ENCODE peak calls at places on chromosomes 1 and 21, in eight cellular contexts. W, M, Q, Y, T, S, D and P are unnamed samples.

GRCh38 chr1:182680901-182681300 is 3.5 kb downstream of the RGS8 start:
- DNase-seq in W (peak; percentile 26), D (no peak), S (no peak), M (no peak), Q (no peak), T (no peak), Y (no peak), P (no peak)

GRCh38 chr1:27137022-27137542 is 17.8 kb downstream of the SLC9A1 start:
- DNase-seq in T (peak; percentile 51), M (peak; percentile 67), S (peak; percentile 74), Q (no peak), D (no peak), W (no peak), Y (no peak), P (peak; percentile 76)

GRCh38 chr1:42173961-42174715 is 9.6 kb upstream of the GUCA2A start:
- DNase-seq in D (no peak), M (no peak), Q (no peak), Y (no peak), S (no peak), W (no peak), T (no peak), P (no peak)

GRCh38 chr1:86389315-86389714 is 6.8 kb downstream of the ODF2L start:
- DNase-seq in M (no peak), D (no peak), W (no peak), Q (no peak), S (no peak), T (no peak), Y (no peak), P (no peak)

GRCh38 chr1:23478896-23479790 is 4.8 kb downstream of the ASAP3 start:
- DNase-seq in D (no peak), M (peak; percentile 38), W (peak; percentile 50), S (peak; percentile 86), Q (peak; percentile 74), T (peak; percentile 85), Y (peak; percentile 84), P (peak; percentile 86)

GRCh38 chr1:84611796-84612195 is 37.6 kb upstream of the CTBS start:
- DNase-seq in Q (no peak), S (no peak), D (no peak), Y (no peak), M (no peak), W (no peak), T (no peak), P (no peak)

GRCh38 chr21:42263591-42264131 is 44.7 kb downstream of the ABCG1 start:
- DNase-seq in Y (no peak), W (no peak), D (no peak), M (no peak), S (no peak), T (peak; percentile 43), Q (no peak), P (peak; percentile 76)

GRCh38 chr1:38612956-38613355 is 246.6 kb downstream of the RRAGC start:
- DNase-seq in Y (no peak), D (no peak), S (no peak), Q (no peak), M (no peak), T (no peak), W (no peak), P (no peak)

GRCh38 chr1:20999525-21000244 is 177.0 kb downstream of the EIF4G3 start:
- DNase-seq in W (no peak), Q (no peak), D (no peak), S (no peak), Y (no peak), M (no peak), T (no peak), P (no peak)

GRCh38 chr1:159867322-159868064 is 5.0 kb upstream of the VSIG8 start:
- DNase-seq in Y (no peak), Q (peak; percentile 52), M (peak; percentile 87), D (no peak), T (no peak), W (no peak), S (peak; percentile 84), P (no peak)

GRCh38 chr1:65165269-65166002 is 17.4 kb downstream of the AK4 start:
- DNase-seq in M (no peak), W (no peak), Q (no peak), D (no peak), T (no peak), S (no peak), Y (peak; percentile 66), P (no peak)

GRCh38 chr1:169574336-169574735 is 11.9 kb downstream of the F5 start:
- DNase-seq in S (no peak), Q (no peak), W (no peak), T (no peak), M (no peak), Y (no peak), D (no peak), P (no peak)

GRCh38 chr21:42863504-42863870 is 15.9 kb downstream of the WDR4 start:
- DNase-seq in W (no peak), Q (no peak), M (no peak), Y (no peak), S (no peak), D (no peak), T (no peak), P (no peak)

GRCh38 chr21:44407493-44407892 is 47.8 kb upstream of the LRRC3 start:
- DNase-seq in M (no peak), Q (no peak), T (no peak), Y (peak; percentile 8), W (no peak), S (no peak), D (no peak), P (no peak)

GRCh38 chr1:151289991-151290708 is 8.1 kb downstream of the ZNF687 start:
- DNase-seq in Q (no peak), D (no peak), M (no peak), T (no peak), S (no peak), Y (no peak), W (no peak), P (no peak)

GRCh38 chr21:34912022-34912933 is 136.8 kb downstream of the RUNX1 start:
- DNase-seq in W (no peak), Y (no peak), Q (no peak), T (no peak), M (no peak), D (no peak), S (no peak), P (no peak)

GRCh38 chr1:203031467-203031866 is 5.2 kb downstream of the PPFIA4 start:
- DNase-seq in M (no peak), D (no peak), Y (no peak), S (no peak), W (no peak), Q (no peak), T (no peak), P (no peak)

GRCh38 chr1:26858891-26859630 is 3.9 kb upstream of the SFN start:
- DNase-seq in T (no peak), M (no peak), D (no peak), Y (no peak), S (no peak), W (no peak), Q (no peak), P (no peak)

GRCh38 chr21:43978060-43978459 is 34.0 kb upstream of the TRAPPC10 start:
- DNase-seq in T (no peak), D (no peak), Q (no peak), S (no peak), Y (no peak), W (no peak), M (no peak), P (no peak)

GRCh38 chr21:23638131-23638530 is 1969.2 kb downstream of the MRPL39 start:
- DNase-seq in T (no peak), M (no peak), Y (no peak), Q (no peak), W (no peak), D (no peak), S (no peak), P (no peak)

GRCh38 chr21:26563977-26564503 is 9.0 kb downstream of the CYYR1 start:
- DNase-seq in Y (no peak), W (no peak), T (no peak), M (no peak), S (no peak), Q (no peak), D (no peak), P (no peak)

GRCh38 chr21:17590443-17590842 is 22.3 kb downstream of the BTG3 start:
- DNase-seq in Q (no peak), Y (no peak), M (no peak), W (no peak), T (no peak), S (no peak), D (no peak), P (no peak)

GRCh38 chr1:112872551-112872962 is 83.4 kb downstream of the SLC16A1 start:
- DNase-seq in W (no peak), Q (no peak), D (no peak), T (no peak), Y (no peak), M (no peak), S (no peak), P (no peak)
- H3K27ac ChIP-seq in W (no peak overlapping the region), Q (no peak overlapping the region), D (no peak overlapping the region), T (no peak overlapping the region), Y (no peak overlapping the region), M (peak overlapping the region; percentile 75), S (no peak overlapping the region), P (no peak overlapping the region)

GRCh38 chr1:220873087-220873486 is 6.2 kb upstream of the HLX start:
- DNase-seq in M (no peak), W (no peak), Q (no peak), Y (no peak), T (no peak), S (no peak), D (no peak), P (no peak)
- TF ChIP-seq EP300 in M (no peak), W (no peak), Q (no peak), Y (no peak), T (no peak), S (no peak), D (no peak), P (no peak)

GRCh38 chr1:91555821-91556531 is 55.3 kb downstream of the CDC7 start:
- DNase-seq in S (no peak), D (no peak), Y (no peak), M (no peak), T (no peak), Q (no peak), W (peak; percentile 32), P (no peak)
- H3K27ac ChIP-seq in S (peak overlapping the region; percentile 57), D (no peak overlapping the region), Y (no peak overlapping the region), M (no peak overlapping the region), T (no peak overlapping the region), Q (no peak overlapping the region), W (peak overlapping the region; percentile 17), P (peak overlapping the region; percentile 26)

GRCh38 chr1:17488977-17489739 is 49.7 kb upstream of the RCC2 start:
- DNase-seq in W (no peak), Q (no peak), M (no peak), T (peak; percentile 53), Y (no peak), D (no peak), S (no peak), P (no peak)

GRCh38 chr1:17480846-17481245 is 41.4 kb upstream of the RCC2 start:
- DNase-seq in Y (no peak), T (no peak), M (no peak), S (no peak), W (no peak), D (no peak), Q (no peak), P (no peak)

GRCh38 chr1:17486242-17486641 is 46.8 kb upstream of the RCC2 start:
- DNase-seq in W (no peak), Y (no peak), S (no peak), Q (no peak), D (no peak), T (no peak), M (no peak), P (no peak)

DNA sequence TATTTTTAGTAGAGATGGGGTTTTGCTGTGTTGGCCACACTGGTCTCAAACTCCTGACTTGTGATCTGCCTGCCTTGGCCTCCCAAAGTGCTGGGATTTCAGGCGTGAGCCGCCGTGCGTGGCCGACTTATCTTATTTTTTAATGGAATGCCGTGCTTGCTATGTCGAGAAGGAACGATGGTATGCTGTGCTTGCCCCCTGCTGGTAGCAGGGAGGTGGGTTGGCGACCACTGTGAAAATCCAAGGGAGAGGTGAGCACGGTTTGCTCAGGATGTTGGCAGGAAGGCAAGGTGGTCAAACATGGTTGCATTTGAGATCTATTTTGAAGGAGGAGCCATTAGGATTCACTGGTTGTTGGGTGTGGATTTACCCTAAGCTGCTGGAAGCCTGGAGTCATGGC is 45.8 kb upstream of the RCC2 start:
- DNase-seq in M (no peak), D (peak; percentile 36), W (peak; percentile 44), Y (no peak), T (no peak), Q (no peak), S (peak; percentile 27), P (no peak)
- TF ChIP-seq EP300 in M (no peak), D (no peak), W (no peak), Y (no peak), T (no peak), Q (no peak), S (no peak), P (no peak)